ENCODE peak calls at places on chromosomes 13 and 19, in eight cellular contexts. One of them, this sample, is unnamed.
A peak's percentile ranks its signal among the peaks of the same experiment; 100 is the strongest.

GRCh38 chr13:104532131-104532530 is 1465.9 kb upstream of the SLC10A2 start:
- DNase-seq in heart right ventricle: no peak
- DNase-seq in Caco-2: no peak
- DNase-seq in AG04450: no peak
- DNase-seq in pancreas: no peak
- DNase-seq in astrocyte of the cerebellum: no peak
- DNase-seq in AG10803: no peak
- DNase-seq in IMR-90: no peak
- DNase-seq in this sample: no peak

GRCh38 chr19:16041571-16042386 is 34.5 kb upstream of the TPM4 start:
- DNase-seq in heart right ventricle: peak; percentile 84
- DNase-seq in Caco-2: peak; percentile 71
- DNase-seq in AG04450: peak; percentile 23
- DNase-seq in pancreas: peak; percentile 85
- DNase-seq in astrocyte of the cerebellum: peak; percentile 23
- DNase-seq in AG10803: peak; percentile 71
- DNase-seq in IMR-90: peak; percentile 52
- DNase-seq in this sample: no peak

GRCh38 chr13:100633461-100633860 is 41.1 kb downstream of the TMTC4 start:
- DNase-seq in heart right ventricle: no peak
- DNase-seq in Caco-2: no peak
- DNase-seq in AG04450: peak; percentile 80
- DNase-seq in pancreas: no peak
- DNase-seq in astrocyte of the cerebellum: peak; percentile 78
- DNase-seq in AG10803: peak; percentile 94
- DNase-seq in IMR-90: peak; percentile 96
- DNase-seq in this sample: peak; percentile 92

GRCh38 chr13:112143753-112144615 is 77.0 kb downstream of the SOX1 start:
- DNase-seq in heart right ventricle: no peak
- DNase-seq in Caco-2: no peak
- DNase-seq in AG04450: no peak
- DNase-seq in pancreas: no peak
- DNase-seq in astrocyte of the cerebellum: no peak
- DNase-seq in AG10803: no peak
- DNase-seq in IMR-90: no peak
- DNase-seq in this sample: no peak

GRCh38 chr19:8324186-8325050 is 3.1 kb downstream of the RPS28 start:
- DNase-seq in heart right ventricle: peak; percentile 29
- DNase-seq in Caco-2: no peak
- DNase-seq in AG04450: no peak
- DNase-seq in pancreas: peak; percentile 51
- DNase-seq in astrocyte of the cerebellum: no peak
- DNase-seq in AG10803: no peak
- DNase-seq in IMR-90: no peak
- DNase-seq in this sample: no peak

GRCh38 chr19:38674388-38675133 is 27.1 kb downstream of the ACTN4 start:
- DNase-seq in heart right ventricle: no peak
- DNase-seq in Caco-2: no peak
- DNase-seq in AG04450: no peak
- DNase-seq in pancreas: no peak
- DNase-seq in astrocyte of the cerebellum: no peak
- DNase-seq in AG10803: peak; percentile 26
- DNase-seq in IMR-90: peak; percentile 49
- DNase-seq in this sample: no peak

GRCh38 chr13:79311456-79311855 is 94.6 kb downstream of the RBM26 start:
- DNase-seq in heart right ventricle: no peak
- DNase-seq in Caco-2: no peak
- DNase-seq in AG04450: no peak
- DNase-seq in pancreas: no peak
- DNase-seq in astrocyte of the cerebellum: no peak
- DNase-seq in AG10803: no peak
- DNase-seq in IMR-90: peak; percentile 69
- DNase-seq in this sample: no peak

GRCh38 chr19:44657211-44657921 is 13.7 kb downstream of the PVR start:
- DNase-seq in heart right ventricle: peak; percentile 71
- DNase-seq in Caco-2: peak; percentile 77
- DNase-seq in AG04450: no peak
- DNase-seq in pancreas: peak; percentile 67
- DNase-seq in astrocyte of the cerebellum: no peak
- DNase-seq in AG10803: peak; percentile 66
- DNase-seq in IMR-90: peak; percentile 68
- DNase-seq in this sample: no peak

GRCh38 chr19:17950310-17951150 is 16.4 kb upstream of the KCNN1 start:
- DNase-seq in heart right ventricle: no peak
- DNase-seq in Caco-2: no peak
- DNase-seq in AG04450: no peak
- DNase-seq in pancreas: no peak
- DNase-seq in astrocyte of the cerebellum: no peak
- DNase-seq in AG10803: no peak
- DNase-seq in IMR-90: no peak
- DNase-seq in this sample: no peak

GRCh38 chr19:1173160-1173844 is 766 bp downstream of the SBNO2 start:
- DNase-seq in heart right ventricle: no peak
- DNase-seq in Caco-2: no peak
- DNase-seq in AG04450: no peak
- DNase-seq in pancreas: no peak
- DNase-seq in astrocyte of the cerebellum: no peak
- DNase-seq in AG10803: no peak
- DNase-seq in IMR-90: no peak
- DNase-seq in this sample: no peak

GRCh38 chr19:41420101-41420880 is 6.9 kb downstream of the B3GNT8 start:
- DNase-seq in heart right ventricle: no peak
- DNase-seq in Caco-2: no peak
- DNase-seq in AG04450: no peak
- DNase-seq in pancreas: no peak
- DNase-seq in astrocyte of the cerebellum: no peak
- DNase-seq in AG10803: no peak
- DNase-seq in IMR-90: no peak
- DNase-seq in this sample: no peak

GRCh38 chr19:5718032-5718578 is 1.8 kb downstream of the LONP1 start:
- DNase-seq in heart right ventricle: no peak
- DNase-seq in Caco-2: no peak
- DNase-seq in AG04450: peak; percentile 10
- DNase-seq in pancreas: peak; percentile 18
- DNase-seq in astrocyte of the cerebellum: no peak
- DNase-seq in AG10803: peak; percentile 55
- DNase-seq in IMR-90: peak; percentile 72
- DNase-seq in this sample: no peak

DNA sequence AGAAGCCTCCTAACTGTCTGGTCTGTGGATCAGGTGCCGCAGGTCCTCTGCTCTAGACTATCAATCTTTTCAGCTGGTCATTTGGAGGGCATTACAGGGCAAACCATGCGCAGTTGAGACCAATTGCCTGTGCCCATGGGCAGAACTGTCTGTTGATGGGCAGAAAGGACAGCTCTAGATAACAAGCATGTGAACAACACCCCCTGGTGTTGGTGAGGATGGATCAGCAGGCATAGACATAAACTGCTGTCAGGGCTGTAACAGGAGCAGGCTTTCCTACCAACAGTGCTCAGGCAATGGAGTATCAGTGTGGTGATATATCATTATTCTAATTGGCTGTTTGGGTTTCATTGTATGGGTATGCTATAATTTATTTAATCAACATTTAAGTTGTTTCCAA is 104.7 kb upstream of the KL start:
- DNase-seq in heart right ventricle: no peak
- DNase-seq in Caco-2: peak; percentile 50
- DNase-seq in AG04450: no peak
- DNase-seq in pancreas: no peak
- DNase-seq in astrocyte of the cerebellum: no peak
- DNase-seq in AG10803: peak; percentile 57
- DNase-seq in IMR-90: peak; percentile 57
- DNase-seq in this sample: peak; percentile 26
- TF ChIP-seq CTCF in heart right ventricle: peak; percentile 50
- TF ChIP-seq CTCF in Caco-2: peak; percentile 64
- TF ChIP-seq CTCF in AG04450: peak; percentile 56
- TF ChIP-seq CTCF in pancreas: no peak
- TF ChIP-seq CTCF in astrocyte of the cerebellum: peak; percentile 32
- TF ChIP-seq CTCF in AG10803: peak; percentile 62
- TF ChIP-seq CTCF in IMR-90: peak; percentile 52
- TF ChIP-seq CTCF in this sample: peak; percentile 79

GRCh38 chr13:99357920-99358319 is 50.7 kb upstream of the GPR183 start:
- DNase-seq in heart right ventricle: no peak
- DNase-seq in Caco-2: no peak
- DNase-seq in AG04450: no peak
- DNase-seq in pancreas: no peak
- DNase-seq in astrocyte of the cerebellum: no peak
- DNase-seq in AG10803: no peak
- DNase-seq in IMR-90: no peak
- DNase-seq in this sample: no peak
- H3K4me3 ChIP-seq in heart right ventricle: no peak overlapping the region
- H3K4me3 ChIP-seq in Caco-2: no peak overlapping the region
- H3K4me3 ChIP-seq in AG04450: no peak overlapping the region
- H3K4me3 ChIP-seq in pancreas: no peak overlapping the region
- H3K4me3 ChIP-seq in astrocyte of the cerebellum: no peak overlapping the region
- H3K4me3 ChIP-seq in AG10803: no peak overlapping the region
- H3K4me3 ChIP-seq in IMR-90: no peak overlapping the region
- H3K4me3 ChIP-seq in this sample: no peak overlapping the region

GRCh38 chr13:29282096-29282495 is 313.4 kb downstream of the SLC7A1 start:
- DNase-seq in heart right ventricle: no peak
- DNase-seq in Caco-2: no peak
- DNase-seq in AG04450: no peak
- DNase-seq in pancreas: no peak
- DNase-seq in astrocyte of the cerebellum: no peak
- DNase-seq in AG10803: no peak
- DNase-seq in IMR-90: no peak
- DNase-seq in this sample: no peak

GRCh38 chr13:29279859-29280258 is 315.6 kb downstream of the SLC7A1 start:
- DNase-seq in heart right ventricle: no peak
- DNase-seq in Caco-2: no peak
- DNase-seq in AG04450: no peak
- DNase-seq in pancreas: no peak
- DNase-seq in astrocyte of the cerebellum: no peak
- DNase-seq in AG10803: no peak
- DNase-seq in IMR-90: no peak
- DNase-seq in this sample: no peak

DNA sequence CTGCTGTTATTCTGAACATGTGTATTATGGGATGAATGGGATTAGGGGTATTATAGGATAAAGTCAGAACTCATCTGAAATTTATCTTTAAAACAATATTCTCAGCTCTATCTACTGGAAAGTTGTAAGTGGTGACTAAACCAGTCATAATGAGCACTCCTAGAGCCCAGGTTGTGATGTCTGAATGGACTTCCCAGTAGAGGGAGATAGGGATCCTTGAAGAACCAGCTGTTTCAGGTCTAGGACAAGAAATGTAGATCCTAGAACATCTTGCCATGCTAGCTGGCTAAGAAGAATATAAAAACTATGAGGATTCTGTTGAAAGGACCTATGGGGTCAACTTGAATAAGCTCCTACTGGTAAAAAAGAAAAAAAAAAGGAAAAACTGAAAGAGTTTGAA is 310.8 kb downstream of the SLC7A1 start:
- DNase-seq in heart right ventricle: no peak
- DNase-seq in Caco-2: no peak
- DNase-seq in AG04450: no peak
- DNase-seq in pancreas: no peak
- DNase-seq in astrocyte of the cerebellum: no peak
- DNase-seq in AG10803: no peak
- DNase-seq in IMR-90: no peak
- DNase-seq in this sample: no peak
- TF ChIP-seq CTCF in heart right ventricle: no peak
- TF ChIP-seq CTCF in Caco-2: peak; percentile 39
- TF ChIP-seq CTCF in AG04450: no peak
- TF ChIP-seq CTCF in pancreas: no peak
- TF ChIP-seq CTCF in astrocyte of the cerebellum: no peak
- TF ChIP-seq CTCF in AG10803: peak; percentile 21
- TF ChIP-seq CTCF in IMR-90: no peak
- TF ChIP-seq CTCF in this sample: no peak

GRCh38 chr13:42876810-42877550 is 95.6 kb downstream of the FAM216B start:
- DNase-seq in heart right ventricle: no peak
- DNase-seq in Caco-2: no peak
- DNase-seq in AG04450: no peak
- DNase-seq in pancreas: no peak
- DNase-seq in astrocyte of the cerebellum: no peak
- DNase-seq in AG10803: peak; percentile 47
- DNase-seq in IMR-90: peak; percentile 66
- DNase-seq in this sample: no peak

GRCh38 chr13:42873081-42873480 is 91.7 kb downstream of the FAM216B start:
- DNase-seq in heart right ventricle: no peak
- DNase-seq in Caco-2: no peak
- DNase-seq in AG04450: no peak
- DNase-seq in pancreas: no peak
- DNase-seq in astrocyte of the cerebellum: no peak
- DNase-seq in AG10803: peak; percentile 13
- DNase-seq in IMR-90: peak; percentile 16
- DNase-seq in this sample: no peak

GRCh38 chr13:42878721-42879120 is 97.3 kb downstream of the FAM216B start:
- DNase-seq in heart right ventricle: no peak
- DNase-seq in Caco-2: no peak
- DNase-seq in AG04450: no peak
- DNase-seq in pancreas: no peak
- DNase-seq in astrocyte of the cerebellum: no peak
- DNase-seq in AG10803: peak; percentile 41
- DNase-seq in IMR-90: no peak
- DNase-seq in this sample: no peak

GRCh38 chr13:42876270-42876714 is 94.9 kb downstream of the FAM216B start:
- DNase-seq in heart right ventricle: no peak
- DNase-seq in Caco-2: no peak
- DNase-seq in AG04450: no peak
- DNase-seq in pancreas: no peak
- DNase-seq in astrocyte of the cerebellum: no peak
- DNase-seq in AG10803: no peak
- DNase-seq in IMR-90: no peak
- DNase-seq in this sample: no peak

GRCh38 chr13:42875448-42876269 is 94.3 kb downstream of the FAM216B start:
- DNase-seq in heart right ventricle: no peak
- DNase-seq in Caco-2: no peak
- DNase-seq in AG04450: no peak
- DNase-seq in pancreas: no peak
- DNase-seq in astrocyte of the cerebellum: no peak
- DNase-seq in AG10803: no peak
- DNase-seq in IMR-90: peak; percentile 54
- DNase-seq in this sample: no peak
- H3K4me3 ChIP-seq in heart right ventricle: no peak overlapping the region
- H3K4me3 ChIP-seq in Caco-2: no peak overlapping the region
- H3K4me3 ChIP-seq in AG04450: no peak overlapping the region
- H3K4me3 ChIP-seq in pancreas: no peak overlapping the region
- H3K4me3 ChIP-seq in astrocyte of the cerebellum: no peak overlapping the region
- H3K4me3 ChIP-seq in AG10803: no peak overlapping the region
- H3K4me3 ChIP-seq in IMR-90: no peak overlapping the region
- H3K4me3 ChIP-seq in this sample: no peak overlapping the region